ENCODE peak calls at places on chromosome 14, in eight cellular contexts. Z, Y, H, V, I, T, U and L are unnamed samples.
A peak's percentile ranks its signal among the peaks of the same experiment; 100 is the strongest.

GRCh38 chr14:62117010-62117717 is 354.9 kb downstream of the SNAPC1 start:
- DNase-seq in H (no peak), V (peak; percentile 48), U (no peak), T (no peak), I (no peak), Y (peak; percentile 74), Z (peak; percentile 15), L (peak; percentile 88)

GRCh38 chr14:36580856-36581831 is 1.3 kb downstream of the NKX2-8 start:
- DNase-seq in Z (peak; percentile 45), I (no peak), H (no peak), V (no peak), Y (peak; percentile 36), T (no peak), U (no peak), L (no peak)

GRCh38 chr14:61388173-61388975 is 67.0 kb downstream of the PRKCH start:
- DNase-seq in T (no peak), V (no peak), I (no peak), U (no peak), Z (no peak), H (no peak), Y (peak; percentile 63), L (no peak)

GRCh38 chr14:52026921-52027320 is 37.6 kb downstream of the RTRAF start:
- DNase-seq in U (no peak), Z (no peak), I (no peak), H (no peak), V (no peak), Y (no peak), T (no peak), L (peak; percentile 61)

GRCh38 chr14:34344318-34344717 is 117.7 kb downstream of the SPTSSA start:
- DNase-seq in Y (no peak), U (no peak), V (no peak), Z (no peak), I (no peak), H (no peak), T (no peak), L (no peak)

GRCh38 chr14:31336646-31337045 is 83.7 kb downstream of the HEATR5A start:
- DNase-seq in V (no peak), Y (no peak), T (no peak), I (no peak), Z (no peak), H (no peak), U (peak; percentile 72), L (no peak)

GRCh38 chr14:84789012-84789411 is 740.9 kb upstream of the FLRT2 start:
- DNase-seq in I (no peak), U (no peak), Z (no peak), Y (no peak), H (no peak), V (no peak), T (no peak), L (no peak)

GRCh38 chr14:51147183-51147582 is 52.3 kb upstream of the TRIM9 start:
- DNase-seq in U (no peak), T (no peak), Z (no peak), Y (no peak), H (no peak), V (no peak), I (no peak), L (no peak)

GRCh38 chr14:22650960-22651521 is 6.9 kb upstream of the OR6J1 start:
- DNase-seq in Z (no peak), V (peak; percentile 67), Y (peak; percentile 30), U (peak; percentile 19), I (no peak), T (no peak), H (no peak), L (no peak)

GRCh38 chr14:104293231-104293841 is 154.9 kb downstream of the KIF26A start:
- DNase-seq in T (no peak), U (no peak), Z (no peak), I (no peak), Y (no peak), V (no peak), H (no peak), L (no peak)

GRCh38 chr14:28785096-28785952 is 18.7 kb downstream of the FOXG1 start:
- DNase-seq in T (no peak), I (no peak), Z (no peak), V (no peak), H (no peak), Y (no peak), U (no peak), L (no peak)

GRCh38 chr14:74723134-74723533 is 10.2 kb downstream of the FCF1 start:
- DNase-seq in H (no peak), T (no peak), Z (no peak), U (no peak), Y (no peak), V (no peak), I (no peak), L (no peak)

GRCh38 chr14:36325853-36326252 is 5.4 kb upstream of the MBIP start:
- DNase-seq in T (no peak), U (no peak), Z (no peak), I (no peak), V (no peak), Y (no peak), H (no peak), L (no peak)

GRCh38 chr14:22974530-22975313 is 7.6 kb downstream of the AJUBA start:
- DNase-seq in U (no peak), Z (no peak), V (no peak), T (no peak), I (no peak), H (no peak), Y (no peak), L (no peak)

GRCh38 chr14:61296707-61297502 is 15.8 kb upstream of the TMEM30B start:
- DNase-seq in U (no peak), H (no peak), I (no peak), V (peak; percentile 12), Z (peak; percentile 35), Y (no peak), T (no peak), L (peak; percentile 48)

GRCh38 chr14:65117795-65118746 is 15.8 kb upstream of the MAX start:
- DNase-seq in I (no peak), Z (no peak), T (no peak), Y (no peak), H (no peak), U (no peak), V (no peak), L (no peak)

GRCh38 chr14:81031488-81031887 is 76.1 kb downstream of the TSHR start:
- DNase-seq in V (no peak), Y (no peak), H (no peak), Z (no peak), U (no peak), I (no peak), T (no peak), L (no peak)

GRCh38 chr14:64736271-64737131 is 32.3 kb downstream of the PLEKHG3 start:
- DNase-seq in U (no peak), Z (no peak), H (no peak), Y (no peak), V (peak; percentile 54), I (no peak), T (no peak), L (no peak)

GRCh38 chr14:102344485-102344884 is 18.2 kb downstream of the CINP start:
- DNase-seq in U (no peak), T (no peak), H (no peak), I (no peak), Y (no peak), Z (no peak), V (no peak), L (peak; percentile 95)

GRCh38 chr14:36649872-36650650 is 11.6 kb upstream of the PAX9 start:
- DNase-seq in Z (no peak), H (no peak), V (no peak), Y (no peak), U (no peak), I (no peak), T (no peak), L (no peak)

GRCh38 chr14:63642656-63643382 is 1.1 kb upstream of the WDR89 start:
- DNase-seq in Z (no peak), T (no peak), H (no peak), Y (no peak), I (no peak), U (no peak), V (no peak), L (no peak)

GRCh38 chr14:64117671-64118402 is 176.3 kb downstream of the ESR2 start:
- DNase-seq in V (no peak), I (no peak), Z (no peak), T (no peak), H (no peak), Y (no peak), U (no peak), L (no peak)

GRCh38 chr14:50012644-50013043 is 103.7 kb downstream of the VCPKMT start:
- DNase-seq in T (no peak), U (no peak), Y (no peak), H (no peak), Z (no peak), V (no peak), I (no peak), L (no peak)